ENCODE peak calls at places on chromosomes 5 and 9, in nine cellular contexts. B is uterus, H is H1, E is stomach, N is IMR-90, J is spleen, Z is prostate gland, C is heart left ventricle, V is ovary. U is an unnamed sample.

GRCh38 chr5:1374030-1374679 is 29.3 kb upstream of the CLPTM1L start:
- DNase-seq in B (no peak), H (no peak), E (no peak), N (no peak), J (peak), Z (no peak), C (no peak), V (no peak), U (no peak)

GRCh38 chr5:6379246-6379645 is 899 bp upstream of the MED10 start:
- DNase-seq in B (no peak), H (no peak), E (no peak), N (no peak), J (no peak), Z (no peak), C (no peak), V (no peak), U (no peak)

GRCh38 chr9:37284631-37285030 is 137.9 kb upstream of the GRHPR start:
- DNase-seq in B (no peak), H (no peak), E (no peak), N (peak), J (no peak), Z (no peak), C (no peak), V (no peak), U (no peak)

GRCh38 chr9:8486095-8486494 is 686.5 kb upstream of the DMAC1 start:
- DNase-seq in B (no peak), H (peak), E (peak), N (no peak), J (no peak), Z (peak), C (peak), V (peak), U (no peak)

GRCh38 chr5:448061-448765 is 5.2 kb downstream of the EXOC3 start:
- DNase-seq in B (no peak), H (no peak), E (peak), N (no peak), J (peak), Z (no peak), C (peak), V (no peak), U (no peak)

GRCh38 chr9:121857941-121858340 is 206.5 kb downstream of the DAB2IP start:
- DNase-seq in B (no peak), H (no peak), E (no peak), N (no peak), J (no peak), Z (no peak), C (no peak), V (no peak), U (no peak)

GRCh38 chr5:134070648-134070978 is 43.9 kb upstream of the TCF7 start:
- DNase-seq in B (no peak), H (no peak), E (no peak), N (peak), J (no peak), Z (no peak), C (no peak), V (no peak), U (no peak)

GRCh38 chr9:90029996-90030395 is 425.2 kb downstream of the GADD45G start:
- DNase-seq in B (no peak), H (no peak), E (no peak), N (no peak), J (no peak), Z (no peak), C (no peak), V (no peak), U (no peak)

GRCh38 chr5:81751836-81752643 is 1.1 kb upstream of the SSBP2 start:
- DNase-seq in B (peak), H (no peak), E (peak), N (no peak), J (no peak), Z (peak), C (no peak), V (no peak), U (no peak)

GRCh38 chr5:179766726-179767455 is 26.9 kb upstream of the LTC4S start:
- DNase-seq in B (no peak), H (no peak), E (no peak), N (no peak), J (no peak), Z (no peak), C (no peak), V (no peak), U (no peak)
- H3K27ac ChIP-seq in B (peak), H (no peak), E (peak), N (peak), J (no peak), Z (no peak), C (peak), V (no peak), U (peak)

DNA sequence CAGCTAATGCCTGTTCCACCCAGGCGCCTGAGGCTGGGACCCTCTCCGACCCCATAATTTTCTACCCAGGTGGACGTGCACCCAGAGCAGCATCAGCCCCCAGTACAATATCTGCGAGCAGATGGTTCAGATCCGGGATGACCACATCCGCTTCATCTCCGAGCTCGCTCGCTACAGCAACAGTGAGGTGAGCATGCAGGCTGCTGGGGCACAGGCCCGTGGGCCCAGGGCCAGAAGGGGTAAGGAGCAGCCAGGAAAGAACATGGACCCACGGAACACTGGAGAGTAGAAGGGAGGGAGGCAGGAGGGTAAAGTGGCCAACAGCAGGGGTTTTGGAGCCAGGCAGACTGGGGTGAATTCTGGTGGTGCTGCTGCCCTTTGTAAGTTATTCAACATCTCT is 45.7 kb downstream of the CYFIP2 start:
- DNase-seq in B (no peak), H (no peak), E (no peak), N (no peak), J (no peak), Z (no peak), C (no peak), V (no peak), U (no peak)
- TF ChIP-seq POLR2A in B (no peak), H (no peak), E (no peak), N (no peak), J (no peak), Z (no peak), C (no peak), V (no peak), U (no peak)

GRCh38 chr5:83436276-83436675 is 35.3 kb upstream of the VCAN start:
- DNase-seq in B (no peak), H (no peak), E (no peak), N (no peak), J (no peak), Z (no peak), C (no peak), V (no peak), U (no peak)
- H3K4me3 ChIP-seq in B (no peak), H (no peak), E (no peak), N (no peak), J (no peak), Z (no peak), C (no peak), V (no peak), U (no peak)

GRCh38 chr9:69340631-69341030 is 15.6 kb downstream of the ENTREP1 start:
- DNase-seq in B (no peak), H (no peak), E (no peak), N (no peak), J (no peak), Z (no peak), C (no peak), V (no peak), U (no peak)
- H3K27ac ChIP-seq in B (no peak), H (no peak), E (no peak), N (no peak), J (no peak), Z (no peak), C (no peak), V (no peak), U (no peak)

DNA sequence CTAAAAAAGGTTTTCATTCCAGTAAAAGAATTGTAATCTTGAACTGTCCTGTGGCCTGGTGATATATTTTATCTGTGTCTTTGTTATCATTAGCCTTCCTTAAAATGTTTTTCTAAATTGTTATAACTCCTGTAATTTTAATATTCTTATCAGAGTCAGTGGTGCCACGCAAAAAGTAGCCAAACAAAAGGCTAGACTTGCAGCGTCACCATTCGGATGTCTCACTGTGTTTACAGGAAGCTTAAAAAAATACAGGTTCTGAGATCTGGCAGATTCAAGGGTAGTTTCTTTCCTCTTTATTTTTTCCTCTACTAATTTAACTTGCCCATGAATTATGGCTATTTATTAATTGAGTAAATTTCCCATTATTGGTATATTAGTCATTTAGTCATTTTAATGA is 362.3 kb downstream of the MAT2B start:
- DNase-seq in B (no peak), H (no peak), E (no peak), N (peak), J (no peak), Z (no peak), C (no peak), V (no peak), U (no peak)
- TF ChIP-seq POLR2A in B (no peak), H (no peak), E (no peak), N (no peak), J (no peak), Z (no peak), C (no peak), V (no peak), U (no peak)

DNA sequence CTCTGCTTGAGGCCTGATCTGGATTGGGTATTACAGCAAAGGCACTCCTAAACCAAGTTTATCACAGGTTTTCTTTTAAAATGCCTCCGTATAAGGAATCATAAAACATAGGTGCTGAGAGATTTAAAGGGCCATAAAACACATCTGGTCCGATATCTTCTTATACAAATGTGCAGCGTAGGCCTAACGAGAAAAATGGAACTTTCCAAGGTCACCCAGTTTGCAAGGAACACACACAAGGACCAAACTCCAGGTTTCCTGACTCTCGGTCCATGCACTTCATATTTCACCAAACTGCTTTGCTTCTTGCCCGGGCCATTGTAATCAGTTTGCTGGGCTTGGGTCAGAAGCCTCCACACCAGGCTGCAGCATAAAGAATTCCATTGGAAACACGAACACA is 22.1 kb downstream of the SH3RF2 start:
- DNase-seq in B (no peak), H (no peak), E (no peak), N (no peak), J (no peak), Z (no peak), C (no peak), V (no peak), U (no peak)
- H3K4me3 ChIP-seq in B (no peak), H (no peak), E (no peak), N (no peak), J (no peak), Z (no peak), C (no peak), V (no peak), U (no peak)

GRCh38 chr5:38469707-38470267 is 86.7 kb downstream of the LIFR start:
- DNase-seq in B (no peak), H (no peak), E (no peak), N (no peak), J (no peak), Z (no peak), C (no peak), V (peak), U (no peak)
- H3K27ac ChIP-seq in B (peak), H (no peak), E (peak), N (no peak), J (peak), Z (peak), C (peak), V (peak), U (peak)

GRCh38 chr5:8457187-8458037 is 588.5 kb downstream of the MTRR start:
- DNase-seq in B (peak), H (no peak), E (peak), N (peak), J (peak), Z (peak), C (peak), V (peak), U (peak)
- TF ChIP-seq POLR2A in B (peak), H (no peak), E (no peak), N (peak), J (no peak), Z (peak), C (no peak), V (peak), U (peak)

DNA sequence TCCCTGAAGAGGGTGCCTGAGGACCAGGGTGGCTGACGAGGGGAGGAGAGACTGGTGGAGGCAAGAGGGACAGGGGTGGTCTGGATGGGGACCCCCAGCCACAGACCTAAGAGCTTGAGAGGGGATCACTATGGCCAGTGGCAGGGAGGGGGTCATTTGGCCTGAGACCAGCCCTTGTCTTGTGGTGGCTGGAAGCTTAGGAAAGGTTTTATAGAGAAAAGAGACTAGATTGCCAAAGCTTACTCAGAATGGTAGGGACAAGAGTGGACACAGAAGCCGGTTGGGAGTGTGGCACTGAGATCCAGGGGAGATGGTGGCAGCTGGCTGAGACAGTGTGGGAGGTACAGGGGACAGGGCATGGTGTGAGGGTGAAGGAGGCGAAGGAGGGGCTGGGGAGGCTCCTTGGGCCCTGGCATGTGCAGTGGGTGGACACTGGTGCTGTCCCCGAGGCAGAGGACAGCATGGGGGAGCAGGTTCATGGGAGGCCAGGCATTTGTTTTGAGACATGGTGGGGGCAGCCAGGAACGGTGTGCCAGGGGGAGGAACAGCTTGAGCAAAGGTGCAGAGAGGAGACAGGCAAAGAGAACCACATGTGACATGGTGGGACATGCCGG is 123.0 kb downstream of the C9orf50 start:
- DNase-seq in B (no peak), H (no peak), E (no peak), N (no peak), J (no peak), Z (no peak), C (peak), V (peak), U (no peak)
- H3K4me3 ChIP-seq in B (peak), H (peak), E (peak), N (peak), J (no peak), Z (peak), C (peak), V (peak), U (peak)

DNA sequence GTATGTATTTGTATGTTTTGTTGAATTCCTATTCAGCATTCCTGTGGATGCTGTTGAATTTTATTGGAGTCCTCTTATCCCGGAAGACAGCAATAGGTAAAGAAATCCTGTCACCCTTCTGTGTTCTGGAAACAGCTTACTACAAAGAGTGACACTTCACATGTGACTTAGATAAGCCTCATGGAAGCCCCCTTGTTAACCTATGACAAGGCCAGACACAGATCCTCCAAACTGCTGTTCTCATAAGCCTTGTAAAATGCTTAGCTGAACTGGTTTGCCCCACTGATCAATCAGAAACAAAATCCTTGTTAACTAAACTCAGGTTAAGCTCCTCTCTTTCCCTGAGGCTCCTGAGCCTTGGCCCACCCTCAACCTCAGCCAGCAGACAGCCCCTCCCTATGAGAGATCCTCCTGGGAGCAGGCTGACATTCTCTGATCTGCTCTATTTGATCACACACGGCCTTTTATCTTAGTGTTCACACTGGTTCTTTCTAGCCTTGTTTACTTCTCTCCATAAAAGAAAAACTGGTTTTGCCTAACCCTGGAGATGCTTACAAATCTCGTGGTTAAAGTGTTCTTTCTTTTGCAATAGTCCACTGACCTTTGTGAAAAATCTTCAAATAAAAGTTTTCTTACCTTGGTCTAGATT is 29.4 kb upstream of the ATP6V1G1 start:
- DNase-seq in B (no peak), H (no peak), E (no peak), N (no peak), J (no peak), Z (peak), C (no peak), V (no peak), U (no peak)
- H3K27ac ChIP-seq in B (no peak), H (no peak), E (no peak), N (no peak), J (no peak), Z (peak), C (no peak), V (no peak), U (no peak)

U was measured in gastrocnemius medialis.